ENCODE peak calls at places on chromosomes 6 and 20, in eight cellular contexts. Z is HepG2, B is heart left ventricle, C is mucosa of descending colon, I is ovary, Q is H1, T is kidney, Y is HCT116. N is an unnamed sample.

GRCh38 chr20:1876975-1877603 is 18.1 kb upstream of the SIRPA start:
- DNase-seq in Z (no peak), B (no peak), C (no peak), I (no peak), Q (no peak), T (no peak), Y (no peak), N (no peak)

GRCh38 chr6:90295854-90296345 is 743 bp downstream of the BACH2 start:
- DNase-seq in Z (no peak), B (peak), C (peak), I (peak), Q (peak), T (peak), Y (no peak), N (peak)

GRCh38 chr6:31480574-31480973 is 17.4 kb upstream of the MICB start:
- DNase-seq in Z (no peak), B (no peak), C (no peak), I (no peak), Q (no peak), T (no peak), Y (no peak), N (no peak)

GRCh38 chr6:33856655-33857054 is 52.9 kb upstream of the MLN start:
- DNase-seq in Z (no peak), B (no peak), C (peak), I (no peak), Q (no peak), T (peak), Y (no peak), N (no peak)

GRCh38 chr6:140134224-140134623 is 759.8 kb upstream of the CITED2 start:
- DNase-seq in Z (no peak), B (no peak), C (no peak), I (no peak), Q (no peak), T (no peak), Y (no peak), N (peak)

GRCh38 chr20:15056231-15056630 is 718.8 kb upstream of the FLRT3 start:
- DNase-seq in Z (no peak), B (no peak), C (no peak), I (no peak), Q (no peak), T (no peak), Y (no peak), N (no peak)

GRCh38 chr6:10373642-10374359 is 41.1 kb downstream of the TFAP2A start:
- DNase-seq in Z (peak), B (no peak), C (no peak), I (no peak), Q (no peak), T (no peak), Y (no peak), N (no peak)

GRCh38 chr6:132122871-132123270 is 171.7 kb upstream of the CCN2 start:
- DNase-seq in Z (peak), B (no peak), C (no peak), I (no peak), Q (no peak), T (no peak), Y (no peak), N (peak)

GRCh38 chr6:30061766-30062458 is 847 bp downstream of the POLR1H start:
- DNase-seq in Z (no peak), B (peak), C (peak), I (no peak), Q (no peak), T (peak), Y (no peak), N (peak)

GRCh38 chr6:138500045-138500665 is 861 bp upstream of the NHSL1 start:
- DNase-seq in Z (peak), B (no peak), C (no peak), I (no peak), Q (no peak), T (no peak), Y (no peak), N (no peak)

GRCh38 chr6:39251406-39251805 is 22.1 kb upstream of the KCNK5 start:
- DNase-seq in Z (no peak), B (no peak), C (peak), I (no peak), Q (no peak), T (no peak), Y (no peak), N (no peak)

GRCh38 chr6:165677091-165677490 is 14.1 kb upstream of the PDE10A start:
- DNase-seq in Z (no peak), B (no peak), C (no peak), I (no peak), Q (no peak), T (no peak), Y (no peak), N (no peak)

GRCh38 chr6:26268659-26269402 is 96.2 kb upstream of the BTN3A2 start:
- DNase-seq in Z (peak), B (no peak), C (no peak), I (no peak), Q (peak), T (no peak), Y (no peak), N (peak)

GRCh38 chr20:8260837-8261241 is 128.8 kb downstream of the PLCB1 start:
- DNase-seq in Z (no peak), B (peak), C (no peak), I (no peak), Q (no peak), T (no peak), Y (no peak), N (no peak)

GRCh38 chr20:59018817-59019216 is 412 bp upstream of the TUBB1 start:
- DNase-seq in Z (no peak), B (no peak), C (peak), I (no peak), Q (peak), T (peak), Y (no peak), N (no peak)

GRCh38 chr20:44722990-44723389 is 7.8 kb downstream of the CCN5 start:
- DNase-seq in Z (no peak), B (no peak), C (no peak), I (no peak), Q (no peak), T (no peak), Y (no peak), N (no peak)

GRCh38 chr20:50628853-50629674 is 62.3 kb downstream of the RIPOR3 start:
- DNase-seq in Z (no peak), B (no peak), C (no peak), I (no peak), Q (no peak), T (no peak), Y (no peak), N (no peak)

GRCh38 chr20:50625986-50626677 is 65.2 kb downstream of the RIPOR3 start:
- DNase-seq in Z (peak), B (peak), C (peak), I (peak), Q (peak), T (peak), Y (peak), N (peak)

GRCh38 chr20:50629675-50630055 is 61.7 kb downstream of the RIPOR3 start:
- DNase-seq in Z (no peak), B (no peak), C (no peak), I (no peak), Q (no peak), T (no peak), Y (no peak), N (no peak)

GRCh38 chr20:50627747-50628146 is 63.6 kb downstream of the RIPOR3 start:
- DNase-seq in Z (no peak), B (no peak), C (no peak), I (no peak), Q (no peak), T (no peak), Y (no peak), N (no peak)

DNA sequence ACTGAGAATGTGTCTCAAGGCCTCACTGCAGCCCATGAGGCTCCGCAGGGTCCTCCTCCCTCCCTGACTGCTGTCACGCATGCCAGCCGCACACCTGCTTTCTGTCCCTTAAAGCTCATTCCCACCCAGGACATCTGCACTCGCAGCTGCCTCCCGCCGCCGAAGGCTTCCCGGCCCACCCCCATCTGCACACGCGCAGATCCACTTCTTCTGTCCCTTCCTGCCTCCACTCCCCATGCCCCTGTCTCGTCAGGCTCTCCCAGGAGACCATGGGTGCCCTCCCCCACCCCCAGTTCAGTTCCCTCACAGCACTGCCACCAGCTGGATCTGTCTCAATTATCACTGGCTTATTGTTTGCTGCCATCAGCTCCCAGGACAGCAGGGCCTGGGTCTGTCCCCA is 63.0 kb downstream of the RIPOR3 start:
- DNase-seq in Z (peak), B (no peak), C (no peak), I (no peak), Q (no peak), T (no peak), Y (no peak), N (no peak)
- H3K4me3 ChIP-seq in Z (peak), B (no peak), C (no peak), I (no peak), Q (no peak), T (no peak), Y (no peak), N (no peak)

DNA sequence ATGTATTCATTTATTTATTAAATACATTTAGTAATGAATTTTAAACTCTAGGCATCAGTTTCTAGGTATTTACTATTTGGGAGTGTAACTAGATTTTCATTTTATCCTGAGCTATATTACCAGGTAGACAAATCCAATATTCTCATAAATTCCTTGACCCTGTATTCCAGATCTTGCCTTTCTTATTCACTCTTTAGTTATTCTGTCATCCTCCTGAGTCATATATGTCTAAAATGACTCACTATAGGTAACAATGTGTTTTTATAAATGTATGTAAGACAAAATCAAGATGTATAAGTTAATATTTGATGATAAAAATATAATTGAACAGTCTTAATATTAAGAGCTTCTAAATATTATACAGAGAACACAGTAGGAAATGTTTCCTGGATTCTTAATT is 642.1 kb upstream of the NRSN1 start:
- DNase-seq in Z (no peak), B (no peak), C (no peak), I (no peak), Q (no peak), T (no peak), Y (no peak), N (no peak)
- TF ChIP-seq CTCF in Z (no peak), B (no peak), C (no peak), I (no peak), Q (no peak), T (no peak), Y (no peak), N (no peak)

GRCh38 chr20:63365601-63366509 is 4.7 kb upstream of the CHRNA4 start:
- DNase-seq in Z (no peak), B (no peak), C (no peak), I (no peak), Q (no peak), T (peak), Y (no peak), N (no peak)
- H3K4me3 ChIP-seq in Z (no peak), B (no peak), C (no peak), I (no peak), Q (no peak), T (no peak), Y (no peak), N (no peak)

GRCh38 chr6:13488015-13488895 is 855 bp upstream of the GFOD1 start:
- DNase-seq in Z (no peak), B (peak), C (peak), I (peak), Q (no peak), T (peak), Y (no peak), N (peak)

GRCh38 chr6:13485303-13485702 is 2.1 kb downstream of the GFOD1 start:
- DNase-seq in Z (no peak), B (no peak), C (no peak), I (no peak), Q (no peak), T (no peak), Y (no peak), N (no peak)

GRCh38 chr6:13485923-13486557 is 1.4 kb downstream of the GFOD1 start:
- DNase-seq in Z (peak), B (peak), C (peak), I (peak), Q (no peak), T (no peak), Y (no peak), N (peak)

GRCh38 chr6:13487122-13488014 is at the start of gene GFOD1:
- DNase-seq in Z (peak), B (peak), C (peak), I (peak), Q (peak), T (peak), Y (peak), N (peak)

GRCh38 chr6:13486679-13487121 is 700 bp downstream of the GFOD1 start:
- DNase-seq in Z (peak), B (peak), C (peak), I (peak), Q (peak), T (peak), Y (no peak), N (peak)
- TF ChIP-seq CTCF in Z (no peak), B (no peak), C (no peak), I (no peak), Q (no peak), T (no peak), Y (no peak), N (no peak)

N was measured in cardiac fibroblast.